ENCODE peak calls at places on chromosomes 12 and 14, in four cellular contexts. M is GM12878, Z is HepG2, S is K562. Q is an unnamed sample.
A peak's percentile ranks its signal among the peaks of the same experiment; 100 is the strongest.

GRCh38 chr12:20404576-20405346 is 36.4 kb downstream of the PDE3A start:
- DNase-seq in M (no peak), Z (no peak), S (no peak), Q (no peak)

GRCh38 chr12:18825138-18825537 is 87.2 kb downstream of the CAPZA3 start:
- DNase-seq in M (no peak), Z (no peak), S (no peak), Q (no peak)

GRCh38 chr12:23895792-23896218 is 53.7 kb downstream of the SOX5 start:
- DNase-seq in M (no peak), Z (no peak), S (no peak), Q (no peak)

GRCh38 chr12:22250762-22251161 is 83.7 kb downstream of the ST8SIA1 start:
- DNase-seq in M (no peak), Z (no peak), S (no peak), Q (no peak)

GRCh38 chr14:74521756-74522155 is 28.2 kb downstream of the ISCA2 start:
- DNase-seq in M (no peak), Z (no peak), S (no peak), Q (no peak)

GRCh38 chr14:96083667-96084320 is 44.6 kb downstream of the C14orf132 start:
- DNase-seq in M (no peak), Z (no peak), S (no peak), Q (no peak)

GRCh38 chr12:68319988-68320623 is 12.1 kb downstream of the MDM1 start:
- DNase-seq in M (no peak), Z (no peak), S (peak; percentile 14), Q (no peak)

GRCh38 chr12:113610698-113611097 is 139.0 kb upstream of the LHX5 start:
- DNase-seq in M (no peak), Z (no peak), S (no peak), Q (no peak)

GRCh38 chr14:63473194-63473788 is 69.9 kb downstream of the PPP2R5E start:
- DNase-seq in M (no peak), Z (no peak), S (no peak), Q (no peak)

GRCh38 chr14:76929927-76930326 is 98.6 kb downstream of the IRF2BPL start:
- DNase-seq in M (no peak), Z (no peak), S (peak; percentile 19), Q (no peak)

GRCh38 chr12:29133141-29133540 is 15.9 kb upstream of the FAR2 start:
- DNase-seq in M (no peak), Z (no peak), S (no peak), Q (no peak)

GRCh38 chr12:81644503-81644902 is 114.6 kb downstream of the PPFIA2 start:
- DNase-seq in M (no peak), Z (peak; percentile 38), S (no peak), Q (peak; percentile 33)

GRCh38 chr12:108854453-108855283 is 2.7 kb downstream of the SSH1 start:
- DNase-seq in M (peak; percentile 83), Z (no peak), S (no peak), Q (peak; percentile 98)

GRCh38 chr12:570237-570925 is 92.9 kb downstream of the NINJ2 start:
- DNase-seq in M (no peak), Z (peak; percentile 77), S (peak; percentile 68), Q (peak; percentile 76)

GRCh38 chr14:88299865-88300264 is 23.2 kb downstream of the KCNK10 start:
- DNase-seq in M (no peak), Z (no peak), S (no peak), Q (no peak)

GRCh38 chr14:71646518-71646917 is 285.7 kb upstream of the RGS6 start:
- DNase-seq in M (no peak), Z (no peak), S (no peak), Q (no peak)

GRCh38 chr12:79900951-79901350 is 33.9 kb downstream of the PPP1R12A start:
- DNase-seq in M (no peak), Z (no peak), S (no peak), Q (no peak)

GRCh38 chr12:89971880-89972279 is 263.2 kb upstream of the ATP2B1 start:
- DNase-seq in M (no peak), Z (no peak), S (no peak), Q (no peak)

GRCh38 chr14:69525896-69526295 is 41.4 kb downstream of the PLEKHD1 start:
- DNase-seq in M (no peak), Z (no peak), S (no peak), Q (no peak)

GRCh38 chr12:54417712-54418440 is 1.2 kb downstream of the ITGA5 start:
- DNase-seq in M (no peak), Z (no peak), S (peak; percentile 68), Q (no peak)

GRCh38 chr14:91367173-91368171 is 50.1 kb downstream of the CCDC88C start:
- DNase-seq in M (peak; percentile 82), Z (no peak), S (no peak), Q (no peak)

GRCh38 chr12:113071427-113072112 is 15.0 kb downstream of the DTX1 start:
- DNase-seq in M (no peak), Z (peak; percentile 24), S (no peak), Q (no peak)

GRCh38 chr14:87952307-87953094 is 40.5 kb downstream of the GALC start:
- DNase-seq in M (no peak), Z (no peak), S (no peak), Q (no peak)

GRCh38 chr14:23447634-23448353 is 12.3 kb upstream of the MYH7 start:
- DNase-seq in M (no peak), Z (peak; percentile 50), S (no peak), Q (no peak)

GRCh38 chr14:69460093-69460701 is 24.3 kb upstream of the PLEKHD1 start:
- DNase-seq in M (peak; percentile 25), Z (peak; percentile 73), S (peak; percentile 50), Q (peak; percentile 63)

GRCh38 chr14:89630096-89630829 is 213.2 kb upstream of the FOXN3 start:
- DNase-seq in M (no peak), Z (no peak), S (no peak), Q (no peak)

GRCh38 chr14:32576088-32576795 is 247.1 kb downstream of the AKAP6 start:
- DNase-seq in M (no peak), Z (peak; percentile 73), S (peak; percentile 49), Q (peak; percentile 42)

GRCh38 chr12:105084251-105085250 is at the start of gene ALDH1L2:
- DNase-seq in M (no peak), Z (peak; percentile 15), S (peak; percentile 86), Q (peak; percentile 35)

GRCh38 chr12:80988986-80989385 is 51.3 kb upstream of the LIN7A start:
- DNase-seq in M (no peak), Z (no peak), S (no peak), Q (no peak)

GRCh38 chr14:91413547-91414474 is 3.8 kb downstream of the CCDC88C start:
- DNase-seq in M (no peak), Z (no peak), S (no peak), Q (no peak)

GRCh38 chr12:13241833-13242232 is 45.3 kb downstream of the EMP1 start:
- DNase-seq in M (no peak), Z (peak; percentile 25), S (no peak), Q (peak; percentile 16)

GRCh38 chr14:49768301-49769121 is 558 bp downstream of the KLHDC2 start:
- DNase-seq in M (no peak), Z (peak; percentile 70), S (peak; percentile 46), Q (peak; percentile 18)

GRCh38 chr12:52086944-52087835 is 7.7 kb downstream of the SMIM41 start:
- DNase-seq in M (no peak), Z (no peak), S (no peak), Q (no peak)

GRCh38 chr12:51177897-51178296 is 5.0 kb upstream of the TFCP2 start:
- DNase-seq in M (no peak), Z (no peak), S (no peak), Q (no peak)

GRCh38 chr12:7679251-7680045 is 13.7 kb upstream of the APOBEC1 start:
- DNase-seq in M (no peak), Z (no peak), S (no peak), Q (no peak)

GRCh38 chr12:7110661-7111060 is 1.6 kb upstream of the C1RL start:
- DNase-seq in M (no peak), Z (no peak), S (no peak), Q (no peak)

GRCh38 chr14:28767851-28768548 is 1.4 kb downstream of the FOXG1 start:
- DNase-seq in M (no peak), Z (no peak), S (peak; percentile 20), Q (no peak)

DNA sequence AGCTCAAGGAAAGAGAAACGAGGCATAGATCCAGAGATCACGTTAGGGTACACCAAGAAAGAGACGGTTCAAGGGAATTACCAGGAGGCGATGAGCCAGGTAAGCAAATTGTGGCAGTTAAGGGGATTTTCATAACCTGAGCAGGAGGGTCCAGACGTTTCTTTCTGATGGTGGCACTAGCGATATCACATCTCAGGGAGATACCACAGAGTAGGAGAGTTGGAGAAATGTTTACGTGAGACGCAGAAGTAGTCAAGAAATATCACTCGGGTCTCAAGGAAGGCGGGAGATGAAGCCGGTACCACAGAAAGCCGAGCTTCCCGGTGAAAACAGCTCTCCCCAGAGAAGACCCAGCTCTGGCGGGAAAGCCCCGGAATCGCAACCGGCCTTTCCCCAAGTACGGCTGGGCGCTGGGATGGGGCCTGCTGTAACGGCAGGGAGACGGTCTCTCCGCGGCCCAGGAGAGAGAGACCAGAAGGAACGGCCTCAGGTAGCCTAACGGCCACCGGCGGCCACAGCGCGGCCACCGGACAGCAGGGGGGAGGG is 485 bp downstream of the SENP1 start:
- DNase-seq in M (peak; percentile 38), Z (no peak), S (no peak), Q (no peak)
- TF ChIP-seq REST in M (no peak), Z (no peak), S (no peak), Q (no peak)

GRCh38 chr14:20680363-20680762 is 4.0 kb upstream of the RNASE4 start:
- DNase-seq in M (no peak), Z (no peak), S (no peak), Q (no peak)

GRCh38 chr14:20681348-20682126 is 2.8 kb upstream of the RNASE4 start:
- DNase-seq in M (peak; percentile 89), Z (peak; percentile 94), S (peak; percentile 57), Q (peak; percentile 83)

GRCh38 chr14:20680843-20681347 is 3.5 kb upstream of the RNASE4 start:
- DNase-seq in M (no peak), Z (no peak), S (peak; percentile 17), Q (no peak)

GRCh38 chr14:20682127-20682434 is 2.3 kb upstream of the RNASE4 start:
- DNase-seq in M (no peak), Z (no peak), S (no peak), Q (no peak)

GRCh38 chr14:20679907-20680306 is 4.5 kb upstream of the RNASE4 start:
- DNase-seq in M (no peak), Z (peak; percentile 76), S (peak; percentile 58), Q (no peak)
- TF ChIP-seq ZNF274 in M (no peak), Z (no peak), S (no peak), Q (no peak)

DNA sequence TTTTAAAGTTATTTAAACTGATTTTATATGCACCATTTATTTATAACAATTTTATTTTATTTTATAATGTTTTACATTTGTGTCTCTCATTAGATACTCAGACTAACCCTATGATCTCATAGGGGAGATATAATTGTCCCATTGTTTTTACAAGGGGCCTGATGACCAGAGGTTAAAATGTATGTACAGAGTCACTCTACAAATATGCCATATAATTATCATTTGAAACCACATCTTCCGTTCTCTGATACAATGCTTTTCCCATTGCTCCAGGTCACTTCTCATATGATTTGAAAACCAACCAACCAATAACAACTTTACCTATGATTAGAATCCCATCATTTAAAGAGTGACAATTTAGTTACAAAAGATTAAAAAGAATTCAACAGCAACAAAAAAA is 137.8 kb downstream of the GPHN start:
- DNase-seq in M (no peak), Z (peak; percentile 25), S (no peak), Q (no peak)
- TF ChIP-seq YY1 in M (no peak), Z (no peak), S (no peak), Q (no peak)

GRCh38 chr14:46051801-46052200 is 599.8 kb downstream of the RPL10L start:
- DNase-seq in M (no peak), Z (no peak), S (no peak), Q (no peak)

GRCh38 chr14:46053221-46053620 is 598.4 kb downstream of the RPL10L start:
- DNase-seq in M (no peak), Z (no peak), S (no peak), Q (no peak)

GRCh38 chr14:46048127-46048526 is 603.5 kb downstream of the RPL10L start:
- DNase-seq in M (peak; percentile 3), Z (peak; percentile 4), S (no peak), Q (peak; percentile 39)
- TF ChIP-seq REST in M (no peak), Z (no peak), S (no peak), Q (no peak)

Q was measured in HCT116.